ENCODE peak calls at places on chromosomes 16 and 17, in seven cellular contexts. S, O, J, E, A, L and F are unnamed samples.

GRCh38 chr16:89193576-89194293 is 6.6 kb downstream of the SLC22A31 start:
- DNase-seq in S (no peak), O (no peak), J (peak; percentile 14), E (peak; percentile 77), A (no peak), L (no peak), F (peak; percentile 58)

GRCh38 chr16:31130899-31131298 is 4.6 kb downstream of the PRSS8 start:
- DNase-seq in S (no peak), O (peak; percentile 97), J (no peak), E (no peak), A (no peak), L (no peak), F (peak; percentile 90)

GRCh38 chr17:5121186-5121841 is 5.5 kb downstream of the USP6 start:
- DNase-seq in S (no peak), O (no peak), J (no peak), E (peak; percentile 75), A (no peak), L (no peak), F (no peak)

GRCh38 chr16:79845734-79846135 is 245.2 kb upstream of the MAF start:
- DNase-seq in S (no peak), O (no peak), J (no peak), E (no peak), A (no peak), L (no peak), F (no peak)

GRCh38 chr16:24980077-24980793 is 34.9 kb downstream of the ARHGAP17 start:
- DNase-seq in S (peak; percentile 53), O (no peak), J (no peak), E (no peak), A (peak; percentile 53), L (no peak), F (no peak)

GRCh38 chr16:8814095-8814806 is 16.6 kb downstream of the PMM2 start:
- DNase-seq in S (no peak), O (no peak), J (no peak), E (no peak), A (no peak), L (no peak), F (no peak)

GRCh38 chr17:57027852-57028251 is 49.9 kb downstream of the SCPEP1 start:
- DNase-seq in S (no peak), O (no peak), J (no peak), E (no peak), A (no peak), L (no peak), F (no peak)

GRCh38 chr16:89312598-89313299 is 95.2 kb downstream of the ZNF778 start:
- DNase-seq in S (no peak), O (no peak), J (no peak), E (no peak), A (no peak), L (no peak), F (peak; percentile 50)

GRCh38 chr17:65268832-65269231 is 131.7 kb downstream of the RGS9 start:
- DNase-seq in S (no peak), O (no peak), J (no peak), E (no peak), A (no peak), L (no peak), F (no peak)

GRCh38 chr16:84511180-84511800 is 6.8 kb upstream of the MEAK7 start:
- DNase-seq in S (peak; percentile 82), O (peak; percentile 76), J (peak; percentile 84), E (peak; percentile 96), A (peak; percentile 82), L (peak; percentile 71), F (peak; percentile 95)

GRCh38 chr17:74335529-74336062 is 9.6 kb downstream of the KIF19 start:
- DNase-seq in S (no peak), O (no peak), J (no peak), E (no peak), A (no peak), L (no peak), F (no peak)

GRCh38 chr17:45265823-45266222 is 3.9 kb upstream of the SPATA32 start:
- DNase-seq in S (peak; percentile 47), O (no peak), J (no peak), E (no peak), A (no peak), L (no peak), F (peak; percentile 46)

GRCh38 chr16:89383095-89384003 is 107.0 kb downstream of the ANKRD11 start:
- DNase-seq in S (no peak), O (no peak), J (peak; percentile 48), E (peak; percentile 66), A (peak; percentile 52), L (no peak), F (peak; percentile 53)

GRCh38 chr16:75580-76501 is 2.2 kb upstream of the MPG start:
- DNase-seq in S (peak; percentile 85), O (peak; percentile 75), J (peak; percentile 54), E (peak; percentile 89), A (peak; percentile 80), L (peak; percentile 82), F (peak; percentile 76)

GRCh38 chr16:9225527-9226316 is 134.3 kb downstream of the HAPSTR1 start:
- DNase-seq in S (no peak), O (no peak), J (peak; percentile 62), E (no peak), A (no peak), L (no peak), F (no peak)

GRCh38 chr17:20063665-20064648 is 54.8 kb downstream of the SPECC1 start:
- DNase-seq in S (peak; percentile 89), O (peak; percentile 84), J (no peak), E (peak; percentile 90), A (peak; percentile 65), L (peak; percentile 86), F (no peak)

DNA sequence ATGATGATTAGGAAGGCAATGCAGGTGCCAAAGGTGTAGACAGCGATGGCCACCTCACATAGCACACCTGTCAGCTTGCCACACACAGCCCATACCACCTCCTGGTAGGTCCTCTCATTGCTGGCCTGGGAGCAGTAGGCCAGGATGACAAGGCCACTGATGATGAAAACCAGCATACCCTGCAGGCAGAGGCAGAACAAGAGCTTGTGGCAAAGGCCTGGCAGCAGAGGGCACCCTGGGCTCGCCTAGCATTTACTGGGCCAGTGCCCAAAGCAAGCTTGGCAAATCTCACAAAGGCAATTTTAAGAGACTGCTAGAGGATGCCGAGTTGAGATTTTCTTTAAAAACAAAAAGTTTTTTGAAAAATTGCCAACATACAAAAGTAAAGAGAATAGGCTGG is 5.9 kb downstream of the SLC38A7 start:
- DNase-seq in S (peak; percentile 39), O (no peak), J (no peak), E (peak; percentile 82), A (peak; percentile 43), L (no peak), F (no peak)
- H3K27ac ChIP-seq in S (no peak overlapping the region), O (no peak overlapping the region), J (no peak overlapping the region), E (no peak overlapping the region), A (no peak overlapping the region), L (no peak overlapping the region), F (no peak overlapping the region)

DNA sequence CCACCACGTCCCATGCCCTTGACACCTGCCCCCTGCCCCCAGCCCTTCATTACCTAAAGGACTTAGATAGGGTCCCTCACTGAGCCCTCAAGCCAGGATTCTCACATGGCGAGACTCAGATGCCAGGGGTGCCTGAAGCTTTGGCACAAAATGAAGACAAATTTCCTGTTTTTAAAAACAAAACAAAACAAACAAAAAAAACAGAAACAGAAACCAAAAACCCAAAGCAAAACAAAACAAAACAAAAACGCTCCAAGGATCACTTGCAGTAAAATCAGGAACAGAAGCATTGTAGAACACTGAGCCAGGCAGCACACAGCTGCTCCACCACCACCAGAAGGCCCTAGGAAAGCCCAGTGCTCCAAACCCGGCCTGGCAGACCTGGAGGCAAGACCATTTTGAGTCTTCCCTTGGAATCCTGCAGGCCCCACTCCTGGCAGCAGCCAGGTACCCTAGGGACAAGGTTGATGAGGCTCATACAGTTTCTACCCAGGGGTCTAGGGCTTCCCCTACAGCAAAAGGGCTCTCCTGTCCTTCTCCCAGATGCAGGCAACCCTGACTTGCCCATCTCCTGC is 20.8 kb downstream of the MYO18A start:
- DNase-seq in S (no peak), O (no peak), J (no peak), E (peak; percentile 9), A (no peak), L (no peak), F (no peak)
- H3K27ac ChIP-seq in S (no peak overlapping the region), O (peak overlapping the region; percentile 67), J (no peak overlapping the region), E (no peak overlapping the region), A (peak overlapping the region; percentile 67), L (peak overlapping the region; percentile 92), F (peak overlapping the region; percentile 19)

GRCh38 chr17:8003594-8004181 is 1.3 kb downstream of the GUCY2D start:
- DNase-seq in S (no peak), O (no peak), J (peak; percentile 21), E (no peak), A (no peak), L (no peak), F (no peak)
- H3K27ac ChIP-seq in S (no peak overlapping the region), O (no peak overlapping the region), J (no peak overlapping the region), E (no peak overlapping the region), A (no peak overlapping the region), L (no peak overlapping the region), F (no peak overlapping the region)

DNA sequence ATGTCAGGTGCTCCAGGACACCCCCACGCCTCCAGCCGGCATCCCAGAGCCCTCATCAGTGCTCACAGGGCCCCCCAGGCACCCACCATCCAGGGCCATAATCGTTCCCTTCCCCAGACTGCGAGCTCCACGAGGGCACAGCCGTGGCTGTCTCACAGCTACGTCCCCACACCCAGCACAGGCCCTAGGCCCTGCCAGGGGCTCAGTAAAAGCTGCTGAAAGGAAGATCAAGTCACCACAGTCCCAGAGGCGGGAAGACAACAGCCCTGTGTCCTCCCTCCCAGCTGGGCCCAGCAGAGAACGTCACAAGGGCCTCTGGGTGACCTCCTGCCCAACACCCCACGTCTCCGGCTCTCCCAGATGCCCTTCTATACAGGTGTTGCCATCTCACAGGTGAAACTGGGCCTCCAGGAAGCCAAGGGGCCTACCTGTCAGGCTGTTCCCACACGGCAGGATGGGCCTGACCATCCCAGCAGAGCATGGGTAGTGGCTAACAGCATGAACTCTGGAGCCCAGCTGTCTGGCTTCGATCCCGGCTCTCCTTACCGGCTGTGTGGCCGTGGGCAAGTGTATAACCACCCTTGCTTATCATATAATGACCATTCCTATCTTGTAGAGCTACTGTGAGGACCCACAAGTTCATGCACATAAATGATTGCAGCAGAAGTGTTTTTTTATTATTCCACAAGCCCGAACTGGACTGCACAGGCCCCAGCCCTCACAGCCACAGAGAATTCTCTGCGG is 18.0 kb downstream of the ARL2BP start:
- DNase-seq in S (no peak), O (no peak), J (no peak), E (peak; percentile 67), A (no peak), L (no peak), F (peak; percentile 29)
- H3K27ac ChIP-seq in S (no peak overlapping the region), O (no peak overlapping the region), J (no peak overlapping the region), E (no peak overlapping the region), A (no peak overlapping the region), L (peak overlapping the region; percentile 91), F (no peak overlapping the region)